ENCODE peak calls at places on chromosomes 1 and 21, in eight cellular contexts. One of them, this sample, is unnamed.
A peak's percentile ranks its signal among the peaks of the same experiment; 100 is the strongest.

GRCh38 chr21:34986561-34987533 is 62.3 kb downstream of the RUNX1 start:
- DNase-seq in fibroblast of gingiva: peak; percentile 17
- DNase-seq in activated T-helper 1 cell treated with Interleukin-2 at 50 U/mL for 16 hours: peak; percentile 42
- DNase-seq in left ventricle myocardium inferior: no peak
- DNase-seq in ureter: no peak
- DNase-seq in hippocampal formation: no peak
- DNase-seq in activated CD4-positive, alpha-beta T cell treated with anti-CD3 and anti-CD28 coated beads, Interleukin-2, amount 10 ng/mL, durations not matched to agents 7 days and 5 days: peak; percentile 80
- DNase-seq in Kasumi-1: no peak
- DNase-seq in this sample: no peak

GRCh38 chr1:58165073-58165472 is 381.5 kb downstream of the OMA1 start:
- DNase-seq in fibroblast of gingiva: no peak
- DNase-seq in activated T-helper 1 cell treated with Interleukin-2 at 50 U/mL for 16 hours: no peak
- DNase-seq in left ventricle myocardium inferior: no peak
- DNase-seq in ureter: no peak
- DNase-seq in hippocampal formation: no peak
- DNase-seq in activated CD4-positive, alpha-beta T cell treated with anti-CD3 and anti-CD28 coated beads, Interleukin-2, amount 10 ng/mL, durations not matched to agents 7 days and 5 days: no peak
- DNase-seq in Kasumi-1: no peak
- DNase-seq in this sample: no peak

GRCh38 chr1:201069636-201070035 is 42.6 kb downstream of the CACNA1S start:
- DNase-seq in fibroblast of gingiva: no peak
- DNase-seq in activated T-helper 1 cell treated with Interleukin-2 at 50 U/mL for 16 hours: no peak
- DNase-seq in left ventricle myocardium inferior: no peak
- DNase-seq in ureter: no peak
- DNase-seq in hippocampal formation: no peak
- DNase-seq in activated CD4-positive, alpha-beta T cell treated with anti-CD3 and anti-CD28 coated beads, Interleukin-2, amount 10 ng/mL, durations not matched to agents 7 days and 5 days: no peak
- DNase-seq in Kasumi-1: no peak
- DNase-seq in this sample: no peak

GRCh38 chr1:180231506-180232420 is 1.7 kb downstream of the LHX4 start:
- DNase-seq in fibroblast of gingiva: peak; percentile 26
- DNase-seq in activated T-helper 1 cell treated with Interleukin-2 at 50 U/mL for 16 hours: no peak
- DNase-seq in left ventricle myocardium inferior: no peak
- DNase-seq in ureter: no peak
- DNase-seq in hippocampal formation: no peak
- DNase-seq in activated CD4-positive, alpha-beta T cell treated with anti-CD3 and anti-CD28 coated beads, Interleukin-2, amount 10 ng/mL, durations not matched to agents 7 days and 5 days: peak; percentile 25
- DNase-seq in Kasumi-1: peak; percentile 57
- DNase-seq in this sample: peak; percentile 34

GRCh38 chr21:46581780-46582307 is 23.0 kb downstream of the S100B start:
- DNase-seq in fibroblast of gingiva: no peak
- DNase-seq in activated T-helper 1 cell treated with Interleukin-2 at 50 U/mL for 16 hours: no peak
- DNase-seq in left ventricle myocardium inferior: no peak
- DNase-seq in ureter: no peak
- DNase-seq in hippocampal formation: no peak
- DNase-seq in activated CD4-positive, alpha-beta T cell treated with anti-CD3 and anti-CD28 coated beads, Interleukin-2, amount 10 ng/mL, durations not matched to agents 7 days and 5 days: no peak
- DNase-seq in Kasumi-1: no peak
- DNase-seq in this sample: no peak

GRCh38 chr1:45972621-45973020 is 159.8 kb downstream of the PIK3R3 start:
- DNase-seq in fibroblast of gingiva: no peak
- DNase-seq in activated T-helper 1 cell treated with Interleukin-2 at 50 U/mL for 16 hours: no peak
- DNase-seq in left ventricle myocardium inferior: no peak
- DNase-seq in ureter: no peak
- DNase-seq in hippocampal formation: no peak
- DNase-seq in activated CD4-positive, alpha-beta T cell treated with anti-CD3 and anti-CD28 coated beads, Interleukin-2, amount 10 ng/mL, durations not matched to agents 7 days and 5 days: no peak
- DNase-seq in Kasumi-1: no peak
- DNase-seq in this sample: no peak

GRCh38 chr1:210072129-210072528 is 134.1 kb downstream of the SYT14 start:
- DNase-seq in fibroblast of gingiva: peak; percentile 21
- DNase-seq in activated T-helper 1 cell treated with Interleukin-2 at 50 U/mL for 16 hours: no peak
- DNase-seq in left ventricle myocardium inferior: no peak
- DNase-seq in ureter: no peak
- DNase-seq in hippocampal formation: no peak
- DNase-seq in activated CD4-positive, alpha-beta T cell treated with anti-CD3 and anti-CD28 coated beads, Interleukin-2, amount 10 ng/mL, durations not matched to agents 7 days and 5 days: no peak
- DNase-seq in Kasumi-1: no peak
- DNase-seq in this sample: no peak

GRCh38 chr21:28633803-28634572 is 358.7 kb downstream of the LTN1 start:
- DNase-seq in fibroblast of gingiva: peak; percentile 74
- DNase-seq in activated T-helper 1 cell treated with Interleukin-2 at 50 U/mL for 16 hours: no peak
- DNase-seq in left ventricle myocardium inferior: peak; percentile 29
- DNase-seq in ureter: no peak
- DNase-seq in hippocampal formation: no peak
- DNase-seq in activated CD4-positive, alpha-beta T cell treated with anti-CD3 and anti-CD28 coated beads, Interleukin-2, amount 10 ng/mL, durations not matched to agents 7 days and 5 days: no peak
- DNase-seq in Kasumi-1: no peak
- DNase-seq in this sample: no peak

GRCh38 chr1:63790989-63791388 is 17.2 kb downstream of the ROR1 start:
- DNase-seq in fibroblast of gingiva: no peak
- DNase-seq in activated T-helper 1 cell treated with Interleukin-2 at 50 U/mL for 16 hours: no peak
- DNase-seq in left ventricle myocardium inferior: no peak
- DNase-seq in ureter: no peak
- DNase-seq in hippocampal formation: no peak
- DNase-seq in activated CD4-positive, alpha-beta T cell treated with anti-CD3 and anti-CD28 coated beads, Interleukin-2, amount 10 ng/mL, durations not matched to agents 7 days and 5 days: no peak
- DNase-seq in Kasumi-1: no peak
- DNase-seq in this sample: no peak

GRCh38 chr1:248840946-248841345 is 2.9 kb downstream of the ZNF672 start:
- DNase-seq in fibroblast of gingiva: peak; percentile 20
- DNase-seq in activated T-helper 1 cell treated with Interleukin-2 at 50 U/mL for 16 hours: no peak
- DNase-seq in left ventricle myocardium inferior: no peak
- DNase-seq in ureter: no peak
- DNase-seq in hippocampal formation: no peak
- DNase-seq in activated CD4-positive, alpha-beta T cell treated with anti-CD3 and anti-CD28 coated beads, Interleukin-2, amount 10 ng/mL, durations not matched to agents 7 days and 5 days: no peak
- DNase-seq in Kasumi-1: no peak
- DNase-seq in this sample: no peak

GRCh38 chr1:57832616-57833015 is 408.8 kb upstream of the DAB1 start:
- DNase-seq in fibroblast of gingiva: no peak
- DNase-seq in activated T-helper 1 cell treated with Interleukin-2 at 50 U/mL for 16 hours: no peak
- DNase-seq in left ventricle myocardium inferior: no peak
- DNase-seq in ureter: no peak
- DNase-seq in hippocampal formation: peak; percentile 2
- DNase-seq in activated CD4-positive, alpha-beta T cell treated with anti-CD3 and anti-CD28 coated beads, Interleukin-2, amount 10 ng/mL, durations not matched to agents 7 days and 5 days: no peak
- DNase-seq in Kasumi-1: no peak
- DNase-seq in this sample: no peak

GRCh38 chr1:186456731-186457255 is 4.1 kb downstream of the PDC start:
- DNase-seq in fibroblast of gingiva: no peak
- DNase-seq in activated T-helper 1 cell treated with Interleukin-2 at 50 U/mL for 16 hours: no peak
- DNase-seq in left ventricle myocardium inferior: no peak
- DNase-seq in ureter: no peak
- DNase-seq in hippocampal formation: no peak
- DNase-seq in activated CD4-positive, alpha-beta T cell treated with anti-CD3 and anti-CD28 coated beads, Interleukin-2, amount 10 ng/mL, durations not matched to agents 7 days and 5 days: no peak
- DNase-seq in Kasumi-1: no peak
- DNase-seq in this sample: no peak

GRCh38 chr1:55868026-55868425 is 652.9 kb upstream of the USP24 start:
- DNase-seq in fibroblast of gingiva: peak; percentile 27
- DNase-seq in activated T-helper 1 cell treated with Interleukin-2 at 50 U/mL for 16 hours: no peak
- DNase-seq in left ventricle myocardium inferior: no peak
- DNase-seq in ureter: no peak
- DNase-seq in hippocampal formation: no peak
- DNase-seq in activated CD4-positive, alpha-beta T cell treated with anti-CD3 and anti-CD28 coated beads, Interleukin-2, amount 10 ng/mL, durations not matched to agents 7 days and 5 days: no peak
- DNase-seq in Kasumi-1: no peak
- DNase-seq in this sample: no peak

GRCh38 chr1:169779970-169780369 is 14.7 kb downstream of the METTL18 start:
- DNase-seq in fibroblast of gingiva: peak; percentile 6
- DNase-seq in activated T-helper 1 cell treated with Interleukin-2 at 50 U/mL for 16 hours: no peak
- DNase-seq in left ventricle myocardium inferior: no peak
- DNase-seq in ureter: no peak
- DNase-seq in hippocampal formation: no peak
- DNase-seq in activated CD4-positive, alpha-beta T cell treated with anti-CD3 and anti-CD28 coated beads, Interleukin-2, amount 10 ng/mL, durations not matched to agents 7 days and 5 days: no peak
- DNase-seq in Kasumi-1: no peak
- DNase-seq in this sample: no peak

GRCh38 chr1:2231667-2232254 is 3.6 kb downstream of the SKI start:
- DNase-seq in fibroblast of gingiva: peak; percentile 82
- DNase-seq in activated T-helper 1 cell treated with Interleukin-2 at 50 U/mL for 16 hours: peak; percentile 66
- DNase-seq in left ventricle myocardium inferior: peak; percentile 82
- DNase-seq in ureter: peak; percentile 84
- DNase-seq in hippocampal formation: peak; percentile 56
- DNase-seq in activated CD4-positive, alpha-beta T cell treated with anti-CD3 and anti-CD28 coated beads, Interleukin-2, amount 10 ng/mL, durations not matched to agents 7 days and 5 days: peak; percentile 80
- DNase-seq in Kasumi-1: no peak
- DNase-seq in this sample: no peak

GRCh38 chr1:14118691-14119485 is 418.9 kb downstream of the PRDM2 start:
- DNase-seq in fibroblast of gingiva: peak; percentile 52
- DNase-seq in activated T-helper 1 cell treated with Interleukin-2 at 50 U/mL for 16 hours: no peak
- DNase-seq in left ventricle myocardium inferior: no peak
- DNase-seq in ureter: no peak
- DNase-seq in hippocampal formation: no peak
- DNase-seq in activated CD4-positive, alpha-beta T cell treated with anti-CD3 and anti-CD28 coated beads, Interleukin-2, amount 10 ng/mL, durations not matched to agents 7 days and 5 days: no peak
- DNase-seq in Kasumi-1: no peak
- DNase-seq in this sample: no peak

GRCh38 chr1:89332461-89332860 is 31.4 kb upstream of the GBP6 start:
- DNase-seq in fibroblast of gingiva: no peak
- DNase-seq in activated T-helper 1 cell treated with Interleukin-2 at 50 U/mL for 16 hours: no peak
- DNase-seq in left ventricle myocardium inferior: no peak
- DNase-seq in ureter: no peak
- DNase-seq in hippocampal formation: no peak
- DNase-seq in activated CD4-positive, alpha-beta T cell treated with anti-CD3 and anti-CD28 coated beads, Interleukin-2, amount 10 ng/mL, durations not matched to agents 7 days and 5 days: no peak
- DNase-seq in Kasumi-1: no peak
- DNase-seq in this sample: no peak

GRCh38 chr1:170669586-170670332 is 5.8 kb downstream of the PRRX1 start:
- DNase-seq in fibroblast of gingiva: no peak
- DNase-seq in activated T-helper 1 cell treated with Interleukin-2 at 50 U/mL for 16 hours: no peak
- DNase-seq in left ventricle myocardium inferior: no peak
- DNase-seq in ureter: no peak
- DNase-seq in hippocampal formation: no peak
- DNase-seq in activated CD4-positive, alpha-beta T cell treated with anti-CD3 and anti-CD28 coated beads, Interleukin-2, amount 10 ng/mL, durations not matched to agents 7 days and 5 days: no peak
- DNase-seq in Kasumi-1: no peak
- DNase-seq in this sample: no peak

GRCh38 chr1:219173434-219173757 is 282 bp upstream of the LYPLAL1 start:
- DNase-seq in fibroblast of gingiva: no peak
- DNase-seq in activated T-helper 1 cell treated with Interleukin-2 at 50 U/mL for 16 hours: no peak
- DNase-seq in left ventricle myocardium inferior: no peak
- DNase-seq in ureter: no peak
- DNase-seq in hippocampal formation: no peak
- DNase-seq in activated CD4-positive, alpha-beta T cell treated with anti-CD3 and anti-CD28 coated beads, Interleukin-2, amount 10 ng/mL, durations not matched to agents 7 days and 5 days: no peak
- DNase-seq in Kasumi-1: no peak
- DNase-seq in this sample: no peak

GRCh38 chr21:42315296-42315891 is at the start of gene TFF3:
- DNase-seq in fibroblast of gingiva: no peak
- DNase-seq in activated T-helper 1 cell treated with Interleukin-2 at 50 U/mL for 16 hours: no peak
- DNase-seq in left ventricle myocardium inferior: no peak
- DNase-seq in ureter: peak; percentile 45
- DNase-seq in hippocampal formation: no peak
- DNase-seq in activated CD4-positive, alpha-beta T cell treated with anti-CD3 and anti-CD28 coated beads, Interleukin-2, amount 10 ng/mL, durations not matched to agents 7 days and 5 days: no peak
- DNase-seq in Kasumi-1: no peak
- DNase-seq in this sample: no peak

GRCh38 chr21:44959376-44960091 is 19.7 kb downstream of the SLX9 start:
- DNase-seq in fibroblast of gingiva: no peak
- DNase-seq in activated T-helper 1 cell treated with Interleukin-2 at 50 U/mL for 16 hours: no peak
- DNase-seq in left ventricle myocardium inferior: peak; percentile 16
- DNase-seq in ureter: no peak
- DNase-seq in hippocampal formation: no peak
- DNase-seq in activated CD4-positive, alpha-beta T cell treated with anti-CD3 and anti-CD28 coated beads, Interleukin-2, amount 10 ng/mL, durations not matched to agents 7 days and 5 days: no peak
- DNase-seq in Kasumi-1: no peak
- DNase-seq in this sample: no peak

GRCh38 chr1:154418062-154418897 is 13.1 kb downstream of the IL6R start:
- DNase-seq in fibroblast of gingiva: no peak
- DNase-seq in activated T-helper 1 cell treated with Interleukin-2 at 50 U/mL for 16 hours: no peak
- DNase-seq in left ventricle myocardium inferior: no peak
- DNase-seq in ureter: peak; percentile 88
- DNase-seq in hippocampal formation: no peak
- DNase-seq in activated CD4-positive, alpha-beta T cell treated with anti-CD3 and anti-CD28 coated beads, Interleukin-2, amount 10 ng/mL, durations not matched to agents 7 days and 5 days: no peak
- DNase-seq in Kasumi-1: no peak
- DNase-seq in this sample: no peak

GRCh38 chr1:236142358-236143103 is at the start of gene GPR137B:
- DNase-seq in fibroblast of gingiva: peak; percentile 35
- DNase-seq in activated T-helper 1 cell treated with Interleukin-2 at 50 U/mL for 16 hours: peak; percentile 34
- DNase-seq in left ventricle myocardium inferior: peak; percentile 55
- DNase-seq in ureter: peak; percentile 75
- DNase-seq in hippocampal formation: peak; percentile 56
- DNase-seq in activated CD4-positive, alpha-beta T cell treated with anti-CD3 and anti-CD28 coated beads, Interleukin-2, amount 10 ng/mL, durations not matched to agents 7 days and 5 days: peak; percentile 65
- DNase-seq in Kasumi-1: peak; percentile 63
- DNase-seq in this sample: no peak

GRCh38 chr1:167706363-167706762 is 15.4 kb upstream of the MPZL1 start:
- DNase-seq in fibroblast of gingiva: no peak
- DNase-seq in activated T-helper 1 cell treated with Interleukin-2 at 50 U/mL for 16 hours: no peak
- DNase-seq in left ventricle myocardium inferior: no peak
- DNase-seq in ureter: no peak
- DNase-seq in hippocampal formation: no peak
- DNase-seq in activated CD4-positive, alpha-beta T cell treated with anti-CD3 and anti-CD28 coated beads, Interleukin-2, amount 10 ng/mL, durations not matched to agents 7 days and 5 days: no peak
- DNase-seq in Kasumi-1: no peak
- DNase-seq in this sample: no peak

GRCh38 chr1:97252076-97252475 is 530.5 kb downstream of the PTBP2 start:
- DNase-seq in fibroblast of gingiva: peak; percentile 94
- DNase-seq in activated T-helper 1 cell treated with Interleukin-2 at 50 U/mL for 16 hours: no peak
- DNase-seq in left ventricle myocardium inferior: no peak
- DNase-seq in ureter: no peak
- DNase-seq in hippocampal formation: no peak
- DNase-seq in activated CD4-positive, alpha-beta T cell treated with anti-CD3 and anti-CD28 coated beads, Interleukin-2, amount 10 ng/mL, durations not matched to agents 7 days and 5 days: no peak
- DNase-seq in Kasumi-1: no peak
- DNase-seq in this sample: peak; percentile 7

GRCh38 chr1:243343970-243344749 is 88.3 kb downstream of the SDCCAG8 start:
- DNase-seq in fibroblast of gingiva: peak; percentile 19
- DNase-seq in activated T-helper 1 cell treated with Interleukin-2 at 50 U/mL for 16 hours: no peak
- DNase-seq in left ventricle myocardium inferior: no peak
- DNase-seq in ureter: no peak
- DNase-seq in hippocampal formation: no peak
- DNase-seq in activated CD4-positive, alpha-beta T cell treated with anti-CD3 and anti-CD28 coated beads, Interleukin-2, amount 10 ng/mL, durations not matched to agents 7 days and 5 days: no peak
- DNase-seq in Kasumi-1: peak; percentile 67
- DNase-seq in this sample: no peak

GRCh38 chr1:245605480-245606156 is 450.8 kb downstream of the KIF26B start:
- DNase-seq in fibroblast of gingiva: peak; percentile 68
- DNase-seq in activated T-helper 1 cell treated with Interleukin-2 at 50 U/mL for 16 hours: no peak
- DNase-seq in left ventricle myocardium inferior: no peak
- DNase-seq in ureter: peak; percentile 67
- DNase-seq in hippocampal formation: no peak
- DNase-seq in activated CD4-positive, alpha-beta T cell treated with anti-CD3 and anti-CD28 coated beads, Interleukin-2, amount 10 ng/mL, durations not matched to agents 7 days and 5 days: no peak
- DNase-seq in Kasumi-1: no peak
- DNase-seq in this sample: no peak

GRCh38 chr1:184101116-184101515 is 49.6 kb downstream of the TSEN15 start:
- DNase-seq in fibroblast of gingiva: peak; percentile 54
- DNase-seq in activated T-helper 1 cell treated with Interleukin-2 at 50 U/mL for 16 hours: no peak
- DNase-seq in left ventricle myocardium inferior: no peak
- DNase-seq in ureter: no peak
- DNase-seq in hippocampal formation: no peak
- DNase-seq in activated CD4-positive, alpha-beta T cell treated with anti-CD3 and anti-CD28 coated beads, Interleukin-2, amount 10 ng/mL, durations not matched to agents 7 days and 5 days: no peak
- DNase-seq in Kasumi-1: no peak
- DNase-seq in this sample: no peak

GRCh38 chr1:47230692-47231313 is 1.2 kb downstream of the TAL1 start:
- DNase-seq in fibroblast of gingiva: no peak
- DNase-seq in activated T-helper 1 cell treated with Interleukin-2 at 50 U/mL for 16 hours: no peak
- DNase-seq in left ventricle myocardium inferior: no peak
- DNase-seq in ureter: no peak
- DNase-seq in hippocampal formation: no peak
- DNase-seq in activated CD4-positive, alpha-beta T cell treated with anti-CD3 and anti-CD28 coated beads, Interleukin-2, amount 10 ng/mL, durations not matched to agents 7 days and 5 days: peak; percentile 10
- DNase-seq in Kasumi-1: no peak
- DNase-seq in this sample: no peak

GRCh38 chr1:8025061-8025670 is 943 bp downstream of the ERRFI1 start:
- DNase-seq in fibroblast of gingiva: no peak
- DNase-seq in activated T-helper 1 cell treated with Interleukin-2 at 50 U/mL for 16 hours: no peak
- DNase-seq in left ventricle myocardium inferior: no peak
- DNase-seq in ureter: no peak
- DNase-seq in hippocampal formation: no peak
- DNase-seq in activated CD4-positive, alpha-beta T cell treated with anti-CD3 and anti-CD28 coated beads, Interleukin-2, amount 10 ng/mL, durations not matched to agents 7 days and 5 days: no peak
- DNase-seq in Kasumi-1: no peak
- DNase-seq in this sample: no peak